ENCODE peak calls at places on chromosome 12, in six cellular contexts. D is prostate gland, W is breast epithelium, Z is spleen, U is transverse colon, A is stomach. E is an unnamed sample.

GRCh38 chr12:123889848-123890535 is 82.6 kb downstream of the CCDC92 start:
- DNase-seq in U (no peak), D (no peak), A (no peak), Z (no peak), W (no peak), E (no peak)

GRCh38 chr12:66409195-66409871 is 107.0 kb downstream of the HELB start:
- DNase-seq in W (no peak), U (no peak), A (no peak), D (no peak), Z (no peak), E (no peak)

GRCh38 chr12:88519802-88520435 is 60.4 kb downstream of the KITLG start:
- DNase-seq in W (no peak), U (no peak), D (peak; percentile 35), A (no peak), Z (no peak), E (no peak)

GRCh38 chr12:104370989-104371870 is 67.7 kb downstream of the EID3 start:
- DNase-seq in D (peak; percentile 11), U (no peak), A (no peak), Z (no peak), W (peak; percentile 51), E (no peak)

GRCh38 chr12:31745242-31745641 is 16.4 kb upstream of the AMN1 start:
- DNase-seq in D (no peak), U (no peak), Z (no peak), W (no peak), A (no peak), E (no peak)

GRCh38 chr12:117408161-117408791 is 46.9 kb upstream of the NOS1 start:
- DNase-seq in D (peak; percentile 74), W (peak; percentile 76), A (peak; percentile 72), U (peak; percentile 10), Z (no peak), E (no peak)

GRCh38 chr12:52899338-52900035 is 5.4 kb downstream of the KRT8 start:
- DNase-seq in W (no peak), D (no peak), U (peak; percentile 39), A (no peak), Z (no peak), E (no peak)

GRCh38 chr12:104567832-104568490 is 111.2 kb downstream of the CHST11 start:
- DNase-seq in Z (no peak), A (no peak), U (no peak), W (no peak), D (no peak), E (no peak)

GRCh38 chr12:104201238-104202001 is 14.2 kb upstream of the TXNRD1 start:
- DNase-seq in W (no peak), U (peak; percentile 26), Z (no peak), A (peak; percentile 41), D (peak; percentile 39), E (no peak)

GRCh38 chr12:54040148-54040494 is 7.3 kb downstream of the HOXC5 start:
- DNase-seq in D (no peak), Z (no peak), A (no peak), W (no peak), U (no peak), E (no peak)

GRCh38 chr12:64532734-64533351 is 77.5 kb upstream of the RASSF3 start:
- DNase-seq in A (no peak), Z (no peak), U (no peak), D (no peak), W (no peak), E (no peak)

GRCh38 chr12:92543872-92544271 is 158.9 kb upstream of the PLEKHG7 start:
- DNase-seq in U (no peak), Z (no peak), A (no peak), W (no peak), D (no peak), E (no peak)

GRCh38 chr12:26773313-26774104 is 59.5 kb downstream of the ITPR2 start:
- DNase-seq in W (no peak), D (no peak), Z (no peak), A (no peak), U (no peak), E (no peak)

GRCh38 chr12:109752117-109753053 is 38.8 kb downstream of the FAM222A start:
- DNase-seq in D (no peak), U (no peak), A (peak; percentile 23), W (no peak), Z (peak; percentile 58), E (no peak)

GRCh38 chr12:19834596-19834995 is 395.3 kb downstream of the AEBP2 start:
- DNase-seq in Z (no peak), A (no peak), W (no peak), D (no peak), U (no peak), E (no peak)

GRCh38 chr12:103548622-103549601 is 38.2 kb upstream of the STAB2 start:
- DNase-seq in Z (no peak), D (peak; percentile 42), U (peak; percentile 67), W (peak; percentile 48), A (peak; percentile 74), E (peak; percentile 92)

GRCh38 chr12:104656921-104657320 is 200.2 kb downstream of the CHST11 start:
- DNase-seq in W (no peak), A (no peak), D (no peak), Z (no peak), U (no peak), E (no peak)

GRCh38 chr12:118332511-118332910 is 40.2 kb downstream of the TAOK3 start:
- DNase-seq in D (no peak), A (no peak), U (no peak), Z (no peak), W (no peak), E (no peak)

GRCh38 chr12:108346727-108347710 is 7.9 kb upstream of the CMKLR1 start:
- DNase-seq in W (no peak), A (no peak), D (no peak), U (no peak), Z (peak; percentile 51), E (no peak)

DNA sequence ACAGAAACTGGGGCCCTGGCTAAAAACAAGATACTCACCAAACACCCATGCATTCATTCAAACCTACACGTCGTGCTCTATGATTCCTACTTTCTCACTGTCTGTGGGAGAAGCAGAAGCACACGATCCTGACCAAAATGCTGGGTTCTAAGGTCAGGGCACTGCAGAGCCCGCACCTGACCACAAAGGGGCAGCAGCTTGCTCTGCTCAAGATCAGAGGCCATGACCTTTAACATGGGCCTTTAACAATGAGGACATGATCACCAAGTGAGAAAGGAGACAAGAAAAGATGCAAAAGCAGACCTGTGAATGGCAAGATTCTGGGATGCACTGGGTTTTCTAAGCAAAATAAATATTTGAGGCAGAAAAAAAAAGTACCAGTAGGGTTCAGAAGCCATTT is 40.1 kb upstream of the VPS33A start:
- DNase-seq in A (no peak), D (no peak), U (no peak), W (no peak), Z (no peak), E (no peak)
- TF ChIP-seq CTCF in A (no peak), D (no peak), U (no peak), W (no peak), Z (no peak), E (no peak)

GRCh38 chr12:131527092-131527491 is 183.8 kb upstream of the SFSWAP start:
- DNase-seq in D (no peak), W (no peak), A (no peak), U (no peak), Z (no peak), E (no peak)
- TF ChIP-seq POLR2AphosphoS5 in D (no peak), W (no peak), A (no peak), U (no peak), Z (no peak), E (no peak)

GRCh38 chr12:129903092-129903945 is 506 bp downstream of the TMEM132D start:
- DNase-seq in U (no peak), W (no peak), Z (no peak), A (no peak), D (no peak), E (peak; percentile 60)
- TF ChIP-seq CTCF in U (no peak), W (no peak), Z (no peak), A (no peak), D (no peak), E (no peak)

DNA sequence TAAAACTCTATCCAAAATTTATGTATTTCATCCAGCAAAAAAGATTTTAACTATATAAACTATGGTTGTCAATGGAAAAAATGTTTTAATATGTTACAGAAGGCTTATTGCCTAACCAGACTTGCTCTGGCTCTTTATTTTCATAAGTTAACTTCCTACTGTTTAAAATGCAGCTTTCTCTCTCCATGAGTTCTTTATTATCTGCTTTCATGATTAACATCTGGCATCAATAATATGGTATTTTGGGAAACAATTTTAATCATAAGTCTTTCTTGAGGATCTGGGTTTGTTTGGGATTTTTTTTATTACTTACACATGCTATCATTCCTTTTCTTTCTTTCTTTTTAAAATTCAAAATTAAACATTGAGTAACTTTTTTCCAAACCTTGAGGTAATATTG is 20.5 kb downstream of the KERA start:
- DNase-seq in Z (no peak), W (no peak), U (no peak), D (no peak), A (no peak), E (no peak)
- TF ChIP-seq POLR2AphosphoS5 in Z (no peak), W (no peak), U (no peak), D (no peak), A (no peak), E (no peak)